ENCODE peak calls at places on chromosome 11, in six cellular contexts. L is HCT116, C is ELR, X is AG09319, A is Peyer's patch, Y is OCI-LY7. H is an unnamed sample.

GRCh38 chr11:35355102-35355749 is 64.1 kb downstream of the SLC1A2 start:
- DNase-seq in X (no peak), L (no peak), C (no peak), Y (no peak), A (no peak), H (no peak)

GRCh38 chr11:1876361-1877063 is 15.2 kb downstream of the PRR33 start:
- DNase-seq in L (no peak), A (peak), X (no peak), C (peak), Y (peak), H (no peak)

GRCh38 chr11:37509471-37509870 is 911.4 kb upstream of the RAG2 start:
- DNase-seq in L (no peak), Y (no peak), A (no peak), X (no peak), C (peak), H (no peak)

GRCh38 chr11:114609429-114609828 is 13.8 kb upstream of the NXPE4 start:
- DNase-seq in Y (no peak), C (no peak), X (no peak), A (no peak), L (no peak), H (no peak)

GRCh38 chr11:108122166-108122628 is 830 bp downstream of the ACAT1 start:
- DNase-seq in Y (no peak), A (no peak), X (no peak), L (no peak), C (peak), H (no peak)

GRCh38 chr11:121802542-121802941 is 313.5 kb downstream of the BLID start:
- DNase-seq in A (no peak), Y (no peak), L (no peak), X (no peak), C (no peak), H (no peak)

GRCh38 chr11:123173040-123173855 is 21.8 kb downstream of the CLMP start:
- DNase-seq in Y (no peak), A (no peak), X (peak), L (no peak), C (peak), H (no peak)

GRCh38 chr11:62999649-63000048 is 14.9 kb upstream of the SLC22A6 start:
- DNase-seq in C (no peak), X (no peak), L (no peak), A (no peak), Y (no peak), H (peak)

GRCh38 chr11:110984147-110984546 is 261.4 kb upstream of the POU2AF2 start:
- DNase-seq in L (no peak), A (no peak), C (peak), X (no peak), Y (no peak), H (no peak)

H was measured in ureter.